ENCODE peak calls at places on chromosomes 6 and 20, in five cellular contexts. One of them, this sample, is unnamed.

GRCh38 chr20:56430471-56430870 is 18.4 kb downstream of the CASS4 start:
- DNase-seq in HTR-8/SVneo: no peak
- DNase-seq in stimulated activated CD4-positive, alpha-beta T cell treated with anti-CD3 and anti-CD28 coated beads, Interleukin-4, amount 100 ng/mL, for 48 hours: no peak
- DNase-seq in AG08396: peak
- DNase-seq in AG08395: no peak
- DNase-seq in this sample: no peak

GRCh38 chr6:4860387-4860786 is 84.2 kb downstream of the CDYL start:
- DNase-seq in stimulated activated CD4-positive, alpha-beta T cell treated with anti-CD3 and anti-CD28 coated beads, Interleukin-4, amount 100 ng/mL, for 48 hours: no peak
- DNase-seq in AG08396: no peak
- DNase-seq in HTR-8/SVneo: no peak
- DNase-seq in AG08395: no peak
- DNase-seq in this sample: no peak

GRCh38 chr6:27532820-27533538 is 60.1 kb upstream of the ZNF184 start:
- DNase-seq in stimulated activated CD4-positive, alpha-beta T cell treated with anti-CD3 and anti-CD28 coated beads, Interleukin-4, amount 100 ng/mL, for 48 hours: no peak
- DNase-seq in AG08396: peak
- DNase-seq in HTR-8/SVneo: peak
- DNase-seq in AG08395: peak
- DNase-seq in this sample: no peak

GRCh38 chr6:163937071-163937470 is 522.6 kb downstream of the QKI start:
- DNase-seq in AG08395: no peak
- DNase-seq in stimulated activated CD4-positive, alpha-beta T cell treated with anti-CD3 and anti-CD28 coated beads, Interleukin-4, amount 100 ng/mL, for 48 hours: no peak
- DNase-seq in AG08396: no peak
- DNase-seq in HTR-8/SVneo: no peak
- DNase-seq in this sample: no peak

GRCh38 chr6:152185158-152185574 is 377.7 kb downstream of the ESR1 start:
- DNase-seq in stimulated activated CD4-positive, alpha-beta T cell treated with anti-CD3 and anti-CD28 coated beads, Interleukin-4, amount 100 ng/mL, for 48 hours: no peak
- DNase-seq in HTR-8/SVneo: no peak
- DNase-seq in AG08396: no peak
- DNase-seq in AG08395: no peak
- DNase-seq in this sample: no peak

GRCh38 chr20:44471481-44471882 is 4.2 kb upstream of the TTPAL start:
- DNase-seq in AG08395: peak
- DNase-seq in AG08396: peak
- DNase-seq in stimulated activated CD4-positive, alpha-beta T cell treated with anti-CD3 and anti-CD28 coated beads, Interleukin-4, amount 100 ng/mL, for 48 hours: no peak
- DNase-seq in HTR-8/SVneo: peak
- DNase-seq in this sample: no peak

GRCh38 chr6:115582386-115582785 is 478.3 kb downstream of the FRK start:
- DNase-seq in HTR-8/SVneo: no peak
- DNase-seq in AG08396: no peak
- DNase-seq in stimulated activated CD4-positive, alpha-beta T cell treated with anti-CD3 and anti-CD28 coated beads, Interleukin-4, amount 100 ng/mL, for 48 hours: no peak
- DNase-seq in AG08395: no peak
- DNase-seq in this sample: no peak

GRCh38 chr6:140178550-140179334 is 804.3 kb upstream of the CITED2 start:
- DNase-seq in HTR-8/SVneo: no peak
- DNase-seq in AG08395: peak
- DNase-seq in stimulated activated CD4-positive, alpha-beta T cell treated with anti-CD3 and anti-CD28 coated beads, Interleukin-4, amount 100 ng/mL, for 48 hours: no peak
- DNase-seq in AG08396: peak
- DNase-seq in this sample: no peak

GRCh38 chr6:16766836-16767745 is 5.8 kb upstream of the ATXN1 start:
- DNase-seq in HTR-8/SVneo: no peak
- DNase-seq in stimulated activated CD4-positive, alpha-beta T cell treated with anti-CD3 and anti-CD28 coated beads, Interleukin-4, amount 100 ng/mL, for 48 hours: no peak
- DNase-seq in AG08395: no peak
- DNase-seq in AG08396: no peak
- DNase-seq in this sample: no peak

GRCh38 chr6:126696921-126697693 is 357.2 kb downstream of the CENPW start:
- DNase-seq in AG08396: no peak
- DNase-seq in AG08395: peak
- DNase-seq in stimulated activated CD4-positive, alpha-beta T cell treated with anti-CD3 and anti-CD28 coated beads, Interleukin-4, amount 100 ng/mL, for 48 hours: no peak
- DNase-seq in HTR-8/SVneo: no peak
- DNase-seq in this sample: no peak

GRCh38 chr20:61936701-61937131 is 129.0 kb downstream of the TAF4 start:
- DNase-seq in AG08395: no peak
- DNase-seq in stimulated activated CD4-positive, alpha-beta T cell treated with anti-CD3 and anti-CD28 coated beads, Interleukin-4, amount 100 ng/mL, for 48 hours: no peak
- DNase-seq in AG08396: no peak
- DNase-seq in HTR-8/SVneo: no peak
- DNase-seq in this sample: no peak

GRCh38 chr6:116392158-116393032 is 21.6 kb downstream of the DSE start:
- DNase-seq in HTR-8/SVneo: no peak
- DNase-seq in stimulated activated CD4-positive, alpha-beta T cell treated with anti-CD3 and anti-CD28 coated beads, Interleukin-4, amount 100 ng/mL, for 48 hours: no peak
- DNase-seq in AG08396: no peak
- DNase-seq in AG08395: no peak
- DNase-seq in this sample: peak

GRCh38 chr6:36759177-36759757 is 61.6 kb downstream of the RAB44 start:
- DNase-seq in AG08396: peak
- DNase-seq in AG08395: peak
- DNase-seq in stimulated activated CD4-positive, alpha-beta T cell treated with anti-CD3 and anti-CD28 coated beads, Interleukin-4, amount 100 ng/mL, for 48 hours: peak
- DNase-seq in HTR-8/SVneo: peak
- DNase-seq in this sample: no peak

GRCh38 chr6:35044771-35045275 is 96.3 kb downstream of the TCP11 start:
- DNase-seq in stimulated activated CD4-positive, alpha-beta T cell treated with anti-CD3 and anti-CD28 coated beads, Interleukin-4, amount 100 ng/mL, for 48 hours: no peak
- DNase-seq in AG08395: peak
- DNase-seq in HTR-8/SVneo: no peak
- DNase-seq in AG08396: no peak
- DNase-seq in this sample: peak

GRCh38 chr6:38015341-38015740 is 195.8 kb downstream of the ZFAND3 start:
- DNase-seq in AG08395: no peak
- DNase-seq in AG08396: no peak
- DNase-seq in stimulated activated CD4-positive, alpha-beta T cell treated with anti-CD3 and anti-CD28 coated beads, Interleukin-4, amount 100 ng/mL, for 48 hours: no peak
- DNase-seq in HTR-8/SVneo: no peak
- DNase-seq in this sample: no peak

GRCh38 chr6:5025911-5026819 is 22.3 kb upstream of the RPP40 start:
- DNase-seq in HTR-8/SVneo: no peak
- DNase-seq in AG08396: peak
- DNase-seq in AG08395: peak
- DNase-seq in stimulated activated CD4-positive, alpha-beta T cell treated with anti-CD3 and anti-CD28 coated beads, Interleukin-4, amount 100 ng/mL, for 48 hours: no peak
- DNase-seq in this sample: no peak

GRCh38 chr20:43963872-43964791 is 49.5 kb downstream of the TOX2 start:
- DNase-seq in AG08396: no peak
- DNase-seq in HTR-8/SVneo: no peak
- DNase-seq in stimulated activated CD4-positive, alpha-beta T cell treated with anti-CD3 and anti-CD28 coated beads, Interleukin-4, amount 100 ng/mL, for 48 hours: no peak
- DNase-seq in AG08395: peak
- DNase-seq in this sample: no peak

This sample was measured in glomerular endothelial cell.